ENCODE peak calls at places on chromosomes 16 and 17, in four cellular contexts. Q is AG04450, Y is GM23338, T is pancreas. G is an unnamed sample.

GRCh38 chr16:74169687-74170522 is 126.7 kb upstream of the PSMD7 start:
- DNase-seq in Q (peak; percentile 71), Y (no peak), T (no peak), G (no peak)

GRCh38 chr17:73311428-73311780 is 397 bp downstream of the CDC42EP4 start:
- DNase-seq in Q (no peak), Y (no peak), T (peak; percentile 79), G (no peak)

GRCh38 chr16:76964464-76965154 is 226.4 kb upstream of the MON1B start:
- DNase-seq in Q (no peak), Y (no peak), T (no peak), G (no peak)

GRCh38 chr16:85935957-85936760 is 37.2 kb downstream of the IRF8 start:
- DNase-seq in Q (no peak), Y (no peak), T (no peak), G (no peak)

GRCh38 chr17:45218895-45219661 is 2.6 kb upstream of the FMNL1 start:
- DNase-seq in Q (peak; percentile 61), Y (peak; percentile 89), T (peak; percentile 98), G (peak; percentile 70)

GRCh38 chr16:59632266-59632855 is 898.2 kb upstream of the GOT2 start:
- DNase-seq in Q (no peak), Y (no peak), T (no peak), G (no peak)

GRCh38 chr17:38704645-38705522 is at the start of gene MLLT6:
- DNase-seq in Q (no peak), Y (peak; percentile 89), T (peak; percentile 88), G (peak; percentile 74)

GRCh38 chr17:19579867-19580565 is 46.4 kb downstream of the SLC47A1 start:
- DNase-seq in Q (no peak), Y (peak; percentile 66), T (peak; percentile 59), G (peak; percentile 10)

GRCh38 chr16:11349599-11350276 is 4.5 kb downstream of the RMI2 start:
- DNase-seq in Q (no peak), Y (no peak), T (no peak), G (peak; percentile 28)

GRCh38 chr17:46818319-46818928 is at the start of gene WNT3:
- DNase-seq in Q (no peak), Y (peak; percentile 93), T (no peak), G (peak; percentile 51)

GRCh38 chr17:1486802-1487695 is 5.4 kb downstream of the MYO1C start:
- DNase-seq in Q (no peak), Y (peak; percentile 80), T (peak; percentile 75), G (peak; percentile 78)

GRCh38 chr16:4240624-4241023 is 1.3 kb downstream of the SRL start:
- DNase-seq in Q (no peak), Y (peak; percentile 46), T (no peak), G (no peak)

GRCh38 chr16:73610160-73610559 is 562.2 kb upstream of the ZFHX3 start:
- DNase-seq in Q (no peak), Y (peak; percentile 16), T (no peak), G (no peak)

GRCh38 chr17:77943971-77944370 is 14.5 kb upstream of the TNRC6C start:
- DNase-seq in Q (no peak), Y (no peak), T (no peak), G (no peak)

GRCh38 chr17:76726766-76727718 is at the start of gene METTL23:
- DNase-seq in Q (no peak), Y (peak; percentile 76), T (peak; percentile 87), G (peak; percentile 80)

GRCh38 chr16:73171380-73171779 is 123.5 kb upstream of the ZFHX3 start:
- DNase-seq in Q (no peak), Y (no peak), T (no peak), G (peak; percentile 8)

GRCh38 chr17:26818736-26819135 is 475.2 kb upstream of the WSB1 start:
- DNase-seq in Q (peak; percentile 11), Y (peak; percentile 3), T (no peak), G (no peak)

GRCh38 chr16:57029161-57030160 is 40.1 kb downstream of the NLRC5 start:
- DNase-seq in Q (no peak), Y (no peak), T (no peak), G (peak; percentile 70)

GRCh38 chr16:69924777-69925191 is 26.4 kb upstream of the CLEC18A start:
- DNase-seq in Q (peak; percentile 55), Y (peak; percentile 11), T (no peak), G (no peak)

GRCh38 chr17:36600477-36600876 is 906 bp upstream of the MRM1 start:
- DNase-seq in Q (no peak), Y (no peak), T (no peak), G (no peak)

GRCh38 chr16:75109732-75110243 is 6.8 kb downstream of the LDHD start:
- DNase-seq in Q (no peak), Y (no peak), T (no peak), G (no peak)

GRCh38 chr17:29390856-29391631 is 881 bp downstream of the TAOK1 start:
- DNase-seq in Q (no peak), Y (peak; percentile 64), T (peak; percentile 65), G (peak; percentile 25)

GRCh38 chr16:684961-685696 is 995 bp upstream of the JMJD8 start:
- DNase-seq in Q (no peak), Y (no peak), T (no peak), G (no peak)

GRCh38 chr17:39617446-39618251 is 9.1 kb upstream of the PPP1R1B start:
- DNase-seq in Q (no peak), Y (peak; percentile 77), T (peak; percentile 89), G (peak; percentile 82)

GRCh38 chr17:48632579-48633265 is 6.6 kb upstream of the HOXB9 start:
- DNase-seq in Q (no peak), Y (peak; percentile 11), T (no peak), G (no peak)

GRCh38 chr17:7056386-7056785 is 12.5 kb upstream of the SLC16A11 start:
- DNase-seq in Q (no peak), Y (no peak), T (no peak), G (no peak)

GRCh38 chr17:81020443-81020766 is 14.5 kb upstream of the BAIAP2 start:
- DNase-seq in Q (no peak), Y (no peak), T (no peak), G (no peak)

GRCh38 chr17:44914148-44914547 is 1.2 kb downstream of the GFAP start:
- DNase-seq in Q (no peak), Y (no peak), T (no peak), G (no peak)

GRCh38 chr17:76492989-76493501 is 8.2 kb downstream of the RHBDF2 start:
- DNase-seq in Q (peak; percentile 68), Y (no peak), T (no peak), G (peak; percentile 52)

GRCh38 chr17:76102944-76103273 is 678 bp downstream of the EXOC7 start:
- DNase-seq in Q (no peak), Y (no peak), T (no peak), G (no peak)

GRCh38 chr16:61432421-61432820 is 603.8 kb downstream of the CDH8 start:
- DNase-seq in Q (no peak), Y (no peak), T (no peak), G (no peak)

DNA sequence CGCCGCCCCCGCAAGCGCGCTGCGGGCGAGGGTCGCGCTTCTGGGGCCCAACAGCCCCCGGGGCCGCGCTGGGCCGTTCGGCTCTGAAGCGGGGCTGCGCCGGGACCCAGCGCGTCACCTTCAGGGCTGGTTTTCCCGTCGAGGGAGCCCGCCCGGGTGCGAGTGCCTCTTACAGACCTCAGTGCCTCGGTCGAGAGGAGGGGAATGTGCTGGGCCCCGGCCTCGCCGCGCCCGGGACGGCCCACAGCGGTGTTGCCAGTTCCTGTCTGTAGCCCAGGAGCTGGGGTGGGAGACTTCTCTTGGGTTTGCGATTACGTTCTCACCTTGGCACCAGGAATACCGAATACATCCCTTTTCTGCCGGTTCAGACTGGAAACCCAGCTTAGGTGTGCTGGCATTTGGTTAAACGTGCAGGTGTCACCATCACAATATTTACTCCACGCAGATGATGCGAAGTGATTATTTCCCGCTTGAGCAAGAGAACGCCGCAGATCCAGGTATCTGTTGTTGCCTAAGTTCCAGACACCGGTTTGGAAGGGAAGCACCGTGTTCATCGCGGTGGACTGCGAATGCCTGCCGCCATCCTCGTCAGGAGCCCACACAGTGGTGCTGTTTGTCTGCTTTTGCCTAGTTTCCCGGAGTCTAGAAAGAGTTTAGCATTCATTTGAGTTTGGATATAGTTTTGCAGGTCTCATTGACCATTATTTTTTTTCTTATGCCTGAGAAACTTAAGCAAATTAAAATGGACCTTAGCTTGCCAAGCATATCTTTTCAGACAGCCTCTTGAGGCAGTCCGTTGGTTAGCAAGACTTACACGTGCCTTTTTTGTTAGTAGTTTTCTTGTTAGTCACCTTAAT is 915 bp downstream of the MAP1LC3B start:
- DNase-seq in Q (no peak), Y (peak; percentile 71), T (peak; percentile 77), G (peak; percentile 38)
- TF ChIP-seq CTCF in Q (peak; percentile 41), Y (peak; percentile 55), T (no peak), G (peak; percentile 25)

DNA sequence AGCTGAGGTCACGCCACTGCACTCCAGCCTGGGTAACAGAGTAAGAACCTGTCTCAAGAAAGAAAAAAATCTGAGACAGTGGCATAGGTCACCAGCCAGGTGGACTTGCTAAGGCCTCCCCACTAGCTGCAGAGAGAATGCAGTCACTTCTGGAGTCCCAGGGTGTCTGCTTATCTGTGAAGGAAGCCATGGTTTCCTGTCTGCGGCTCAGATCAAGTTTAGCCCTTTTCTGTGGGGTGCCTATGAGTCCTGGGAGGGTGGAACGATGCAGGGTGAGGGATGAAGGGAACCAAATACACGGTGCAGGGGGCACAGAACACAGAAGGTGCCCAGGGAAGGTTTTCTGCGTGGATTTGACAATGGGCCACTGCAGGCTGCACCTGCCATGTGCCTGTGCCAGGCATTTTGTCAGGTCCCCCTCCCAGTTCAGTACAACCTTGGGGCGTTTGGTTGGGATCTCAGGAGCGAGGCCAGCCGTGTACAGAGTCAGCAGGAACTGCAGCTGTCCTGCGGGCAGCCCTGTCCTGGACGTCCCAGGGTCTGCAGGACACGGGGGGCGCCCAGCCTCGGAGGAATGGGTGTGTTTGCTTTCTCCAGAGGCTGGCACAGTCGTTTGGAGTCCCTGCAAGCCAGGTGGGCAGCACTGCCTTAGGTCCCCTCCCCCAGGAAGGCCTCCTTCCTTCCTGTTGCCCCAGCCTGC is 41.8 kb downstream of the RAB11FIP4 start:
- DNase-seq in Q (no peak), Y (no peak), T (no peak), G (no peak)
- H3K27ac ChIP-seq in Q (no peak overlapping the region), Y (no peak overlapping the region), T (no peak overlapping the region), G (no peak overlapping the region)

GRCh38 chr17:42130310-42130936 is 7.8 kb downstream of the HSPB9 start:
- DNase-seq in Q (no peak), Y (peak; percentile 25), T (no peak), G (no peak)
- TF ChIP-seq CTCF in Q (no peak), Y (peak; percentile 36), T (no peak), G (no peak)

GRCh38 chr17:8249621-8250020 is 532 bp downstream of the PFAS start:
- DNase-seq in Q (no peak), Y (no peak), T (no peak), G (no peak)
- H3K27ac ChIP-seq in Q (peak overlapping the region; percentile 93), Y (peak overlapping the region; percentile 97), T (no peak overlapping the region), G (peak overlapping the region; percentile 97)

GRCh38 chr17:17109231-17109630 is 67.0 kb downstream of the MPRIP start:
- DNase-seq in Q (no peak), Y (no peak), T (no peak), G (no peak)
- TF ChIP-seq CTCF in Q (peak; percentile 7), Y (no peak), T (no peak), G (no peak)

GRCh38 chr16:81511371-81511770 is 66.8 kb downstream of the CMIP start:
- DNase-seq in Q (peak; percentile 38), Y (no peak), T (no peak), G (peak; percentile 20)
- H3K27ac ChIP-seq in Q (peak overlapping the region; percentile 75), Y (no peak overlapping the region), T (no peak overlapping the region), G (peak overlapping the region; percentile 23)

DNA sequence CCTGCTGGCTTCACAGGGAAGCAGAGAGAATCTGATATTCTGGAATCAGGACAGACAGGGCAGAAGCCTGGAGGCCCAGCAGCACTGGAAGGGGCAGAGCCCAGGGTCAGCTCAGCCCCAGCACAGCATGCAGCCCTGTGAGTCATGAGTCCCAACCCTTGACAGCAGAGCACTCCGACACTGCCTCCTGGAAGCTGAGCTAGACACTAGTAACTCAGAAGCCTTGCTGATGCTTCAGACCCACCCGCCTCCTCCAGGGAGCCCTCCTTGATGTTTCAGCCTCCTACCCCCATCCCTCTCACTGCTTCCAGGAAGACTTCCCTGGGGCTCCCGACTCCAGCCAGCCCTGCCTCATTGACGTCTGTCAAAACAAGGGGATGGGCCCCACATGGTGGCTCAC is 6.9 kb downstream of the CAMKK1 start:
- DNase-seq in Q (no peak), Y (no peak), T (no peak), G (no peak)
- TF ChIP-seq CTCF in Q (no peak), Y (no peak), T (no peak), G (no peak)

G was measured in RWPE1.